ENCODE peak calls at places on chromosome 17, in eight cellular contexts. P, L, U, E, R, K, V and T are unnamed samples.

GRCh38 chr17:78458739-78459335 is 80.4 kb downstream of the PGS1 start:
- DNase-seq in P (no peak), L (no peak), U (no peak), E (no peak), R (no peak), K (no peak), V (no peak), T (no peak)

GRCh38 chr17:1490643-1491405 is 1.7 kb downstream of the MYO1C start:
- DNase-seq in P (peak; percentile 59), L (peak; percentile 83), U (peak; percentile 68), E (peak; percentile 55), R (peak; percentile 81), K (no peak), V (no peak), T (peak; percentile 93)

GRCh38 chr17:6690641-6691040 is 22.5 kb downstream of the SLC13A5 start:
- DNase-seq in P (no peak), L (no peak), U (no peak), E (no peak), R (no peak), K (no peak), V (no peak), T (no peak)

GRCh38 chr17:37488607-37489196 is 989 bp upstream of the DUSP14 start:
- DNase-seq in P (peak; percentile 86), L (peak; percentile 92), U (peak; percentile 84), E (peak; percentile 91), R (peak; percentile 92), K (peak; percentile 92), V (peak; percentile 94), T (peak; percentile 24)

GRCh38 chr17:70169707-70170597 is 620 bp downstream of the KCNJ2 start:
- DNase-seq in P (peak; percentile 64), L (peak; percentile 64), U (no peak), E (no peak), R (no peak), K (no peak), V (no peak), T (no peak)

GRCh38 chr17:79626156-79626890 is 15.5 kb upstream of the RBFOX3 start:
- DNase-seq in P (no peak), L (peak; percentile 24), U (no peak), E (no peak), R (peak; percentile 14), K (peak; percentile 85), V (no peak), T (no peak)

GRCh38 chr17:7211512-7212277 is 7.9 kb downstream of the DLG4 start:
- DNase-seq in P (no peak), L (no peak), U (no peak), E (no peak), R (no peak), K (no peak), V (no peak), T (no peak)

GRCh38 chr17:5747276-5747675 is 163.0 kb upstream of the NLRP1 start:
- DNase-seq in P (no peak), L (no peak), U (no peak), E (no peak), R (no peak), K (peak; percentile 68), V (no peak), T (no peak)

GRCh38 chr17:67606471-67606870 is 111.3 kb upstream of the NOL11 start:
- DNase-seq in P (peak; percentile 84), L (no peak), U (peak; percentile 90), E (peak; percentile 42), R (no peak), K (no peak), V (no peak), T (no peak)
- TF ChIP-seq POLR2AphosphoS5 in P (no peak), L (no peak), U (no peak), E (no peak), R (no peak), K (no peak), V (no peak), T (no peak)

GRCh38 chr17:74532115-74532514 is 840 bp upstream of the CD300LB start:
- DNase-seq in P (no peak), L (peak; percentile 71), U (peak; percentile 35), E (no peak), R (peak; percentile 79), K (no peak), V (no peak), T (no peak)
- TF ChIP-seq POLR2A in P (no peak), L (no peak), U (no peak), E (peak; percentile 20), R (peak; percentile 47), K (no peak), V (no peak), T (no peak)

GRCh38 chr17:44039829-44040635 is 25.3 kb upstream of the TMEM101 start:
- DNase-seq in P (no peak), L (no peak), U (no peak), E (no peak), R (no peak), K (no peak), V (no peak), T (no peak)
- TF ChIP-seq POLR2AphosphoS5 in P (no peak), L (no peak), U (no peak), E (peak; percentile 75), R (no peak), K (no peak), V (no peak), T (no peak)

DNA sequence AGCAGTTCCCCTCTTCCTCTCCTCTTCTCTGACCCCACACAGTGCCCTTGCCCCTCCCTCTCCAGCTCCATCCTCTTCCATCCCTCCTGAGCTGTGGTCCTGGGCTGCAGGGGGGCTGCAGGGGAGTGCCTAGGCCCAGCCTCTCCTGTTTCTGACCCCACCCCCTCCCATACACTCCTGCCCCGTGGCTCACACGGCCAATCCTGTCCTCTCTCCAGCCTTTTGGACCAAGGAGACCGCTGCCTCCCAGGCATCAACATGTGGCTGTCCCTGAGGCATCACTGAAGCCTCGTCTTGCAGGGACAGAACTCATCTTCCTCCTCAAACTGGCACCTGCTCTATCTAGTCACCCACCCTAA is 6.7 kb downstream of the CLUH start:
- DNase-seq in P (no peak), L (peak; percentile 37), U (no peak), E (no peak), R (no peak), K (no peak), V (no peak), T (no peak)
- TF ChIP-seq POLR2A in P (no peak), L (no peak), U (no peak), E (no peak), R (no peak), K (no peak), V (no peak), T (no peak)

DNA sequence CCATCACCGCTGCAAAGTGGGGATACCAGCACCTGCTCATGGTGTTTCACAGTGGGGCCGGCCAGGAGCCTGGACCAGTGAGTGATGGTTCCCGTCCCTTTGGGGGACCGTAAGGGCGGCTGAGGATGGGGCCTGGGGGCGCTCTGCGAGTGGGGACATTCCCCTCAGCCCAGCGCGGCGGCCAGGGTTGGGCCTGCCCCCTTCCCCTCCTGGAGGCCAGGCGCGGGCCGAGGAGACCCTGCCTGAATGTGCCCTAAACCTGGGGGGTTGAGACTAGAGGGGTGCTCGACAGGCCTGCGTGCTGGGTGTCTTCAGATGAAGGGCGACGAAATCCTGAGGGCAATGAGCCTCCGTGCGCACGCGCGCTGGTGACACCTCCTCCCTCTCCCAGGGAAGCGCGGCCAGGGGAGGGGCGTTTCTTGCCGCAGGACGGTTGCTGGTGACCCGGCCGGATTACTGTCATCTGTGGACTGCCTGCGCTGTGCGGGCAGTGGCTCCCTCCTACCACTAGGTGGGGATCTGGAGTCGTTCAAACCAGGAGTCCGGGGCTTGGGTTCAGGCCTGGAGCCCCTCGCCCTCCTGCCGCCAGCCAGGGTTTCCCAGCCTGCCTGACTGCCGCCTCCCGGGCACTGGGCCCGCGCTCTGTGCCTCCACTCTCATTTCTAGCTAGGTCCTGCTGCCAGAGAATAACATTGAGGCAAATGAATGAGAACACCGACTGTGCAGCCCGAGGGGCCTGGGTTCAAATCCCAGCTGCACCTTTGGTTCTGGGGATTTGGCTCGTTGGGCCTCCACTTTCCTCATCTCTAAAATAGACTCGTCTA is 17.1 kb downstream of the TBX2 start:
- DNase-seq in P (peak; percentile 80), L (peak; percentile 91), U (peak; percentile 74), E (peak; percentile 77), R (peak; percentile 81), K (peak; percentile 96), V (peak; percentile 89), T (peak; percentile 77)
- TF ChIP-seq POLR2AphosphoS5 in P (no peak), L (no peak), U (no peak), E (peak; percentile 80), R (no peak), K (peak; percentile 74), V (peak; percentile 39), T (no peak)

GRCh38 chr17:81508639-81509047 is 4.0 kb downstream of the ACTG1 start:
- DNase-seq in P (peak; percentile 39), L (peak; percentile 61), U (no peak), E (no peak), R (no peak), K (no peak), V (peak; percentile 84), T (no peak)
- TF ChIP-seq POLR2A in P (peak; percentile 94), L (no peak), U (no peak), E (no peak), R (no peak), K (no peak), V (no peak), T (peak; percentile 74)

GRCh38 chr17:47899643-47900042 is 3.6 kb downstream of the SP2 start:
- DNase-seq in P (no peak), L (no peak), U (no peak), E (no peak), R (no peak), K (no peak), V (no peak), T (no peak)
- TF ChIP-seq POLR2AphosphoS5 in P (no peak), L (no peak), U (no peak), E (no peak), R (no peak), K (no peak), V (no peak), T (no peak)